ENCODE peak calls at places on chromosomes 16 and 17, in four cellular contexts. Y is mesendoderm, M is IMR-90, S is neuronal stem cell. P is an unnamed sample.

GRCh38 chr17:21466550-21466949 is 90.4 kb downstream of the KCNJ12 start:
- DNase-seq in S (no peak), Y (no peak), M (no peak), P (no peak)

GRCh38 chr17:51486091-51486490 is 225.7 kb downstream of the UTP18 start:
- DNase-seq in S (no peak), Y (no peak), M (no peak), P (no peak)

GRCh38 chr17:79981090-79981489 is 54.6 kb downstream of the TBC1D16 start:
- DNase-seq in Y (no peak), M (no peak), S (no peak), P (peak)

GRCh38 chr16:73019456-73020362 is 28.2 kb downstream of the ZFHX3 start:
- DNase-seq in S (no peak), M (peak), Y (no peak), P (no peak)

GRCh38 chr16:28873543-28874201 is 4.6 kb upstream of the ATP2A1 start:
- DNase-seq in Y (no peak), M (no peak), S (no peak), P (peak)

GRCh38 chr17:65190467-65191095 is 53.4 kb downstream of the RGS9 start:
- DNase-seq in S (no peak), Y (no peak), M (peak), P (no peak)

GRCh38 chr17:21285164-21286065 is 904 bp downstream of the MAP2K3 start:
- DNase-seq in M (peak), S (no peak), Y (no peak), P (no peak)

GRCh38 chr17:282000-282911 is 70.4 kb downstream of the RPH3AL start:
- DNase-seq in S (no peak), Y (no peak), M (no peak), P (no peak)

GRCh38 chr16:5500526-5500925 is 402.9 kb upstream of the EEF2KMT start:
- DNase-seq in Y (no peak), S (no peak), M (no peak), P (no peak)

GRCh38 chr17:66518677-66519076 is 216.3 kb downstream of the PRKCA start:
- DNase-seq in S (no peak), M (no peak), Y (no peak), P (no peak)

GRCh38 chr17:14201087-14201486 is 35.6 kb downstream of the CDRT15 start:
- DNase-seq in Y (no peak), S (no peak), M (peak), P (no peak)

GRCh38 chr17:6755731-6756184 is at the start of gene XAF1:
- DNase-seq in Y (no peak), S (no peak), M (peak), P (no peak)

GRCh38 chr17:81967533-81968395 is 6.8 kb upstream of the NOTUM start:
- DNase-seq in Y (peak), S (peak), M (peak), P (peak)

GRCh38 chr16:89322381-89323119 is 105.0 kb downstream of the ZNF778 start:
- DNase-seq in M (peak), Y (peak), S (no peak), P (peak)

GRCh38 chr16:83942815-83943515 is 10.1 kb upstream of the OSGIN1 start:
- DNase-seq in M (no peak), Y (no peak), S (no peak), P (no peak)

GRCh38 chr17:64028874-64029464 is 8.5 kb upstream of the ICAM2 start:
- DNase-seq in M (peak), S (peak), Y (peak), P (peak)

GRCh38 chr17:63446218-63446980 is at the start of gene CYB561:
- DNase-seq in S (peak), M (peak), Y (peak), P (no peak)

GRCh38 chr17:78883533-78884131 is 19.4 kb downstream of the CEP295NL start:
- DNase-seq in Y (peak), M (peak), S (peak), P (peak)

GRCh38 chr16:4261557-4262172 is 11.2 kb downstream of the TFAP4 start:
- DNase-seq in M (peak), Y (peak), S (peak), P (peak)

GRCh38 chr17:79214459-79214858 is 139.8 kb downstream of the ENGASE start:
- DNase-seq in M (no peak), Y (no peak), S (no peak), P (no peak)

GRCh38 chr16:50627419-50627818 is 53.7 kb downstream of the SNX20 start:
- DNase-seq in Y (peak), S (no peak), M (no peak), P (peak)

GRCh38 chr17:35541434-35541833 is 4.0 kb upstream of the SLFN12L start:
- DNase-seq in M (no peak), S (no peak), Y (no peak), P (no peak)

GRCh38 chr16:27319257-27319965 is 5.6 kb downstream of the IL4R start:
- DNase-seq in Y (no peak), S (no peak), M (no peak), P (no peak)

GRCh38 chr17:74921045-74921681 is 1.9 kb downstream of the USH1G start:
- DNase-seq in S (no peak), M (no peak), Y (no peak), P (peak)

GRCh38 chr17:31900877-31901276 is 631 bp downstream of the UTP6 start:
- DNase-seq in S (no peak), M (peak), Y (peak), P (no peak)

GRCh38 chr17:13940858-13941665 is 128.2 kb upstream of the COX10 start:
- DNase-seq in S (no peak), M (peak), Y (peak), P (peak)

GRCh38 chr16:48963901-48964615 is 317.6 kb downstream of the CBLN1 start:
- DNase-seq in Y (peak), M (peak), S (no peak), P (no peak)

GRCh38 chr16:90041896-90042473 is 22.7 kb upstream of the DBNDD1 start:
- DNase-seq in S (no peak), Y (no peak), M (no peak), P (no peak)

GRCh38 chr16:17379121-17379571 is 91.6 kb downstream of the XYLT1 start:
- DNase-seq in Y (no peak), M (peak), S (no peak), P (no peak)

GRCh38 chr17:20995873-20996723 is 46.7 kb downstream of the USP22 start:
- DNase-seq in S (no peak), Y (no peak), M (no peak), P (no peak)

GRCh38 chr17:71349908-71350600 is 770.8 kb upstream of the SOX9 start:
- DNase-seq in S (no peak), Y (no peak), M (peak), P (no peak)

GRCh38 chr17:11240841-11241610 is at the start of gene SHISA6:
- DNase-seq in S (peak), Y (no peak), M (no peak), P (peak)

GRCh38 chr16:79601978-79602609 is 1.6 kb upstream of the MAF start:
- DNase-seq in S (peak), M (peak), Y (peak), P (peak)

GRCh38 chr17:81455387-81455786 is 57.2 kb downstream of the ACTG1 start:
- DNase-seq in M (no peak), S (no peak), Y (no peak), P (no peak)

GRCh38 chr17:48107137-48108055 is at the start of gene SNX11:
- DNase-seq in S (peak), M (peak), Y (peak), P (peak)

GRCh38 chr17:5530265-5530782 is 44.0 kb downstream of the MIS12 start:
- DNase-seq in Y (no peak), S (no peak), M (no peak), P (no peak)

GRCh38 chr16:59412275-59412841 is 678.2 kb upstream of the GOT2 start:
- DNase-seq in S (peak), Y (peak), M (peak), P (no peak)

GRCh38 chr16:70158261-70158939 is 15.2 kb upstream of the CLEC18C start:
- DNase-seq in Y (peak), S (no peak), M (no peak), P (peak)

DNA sequence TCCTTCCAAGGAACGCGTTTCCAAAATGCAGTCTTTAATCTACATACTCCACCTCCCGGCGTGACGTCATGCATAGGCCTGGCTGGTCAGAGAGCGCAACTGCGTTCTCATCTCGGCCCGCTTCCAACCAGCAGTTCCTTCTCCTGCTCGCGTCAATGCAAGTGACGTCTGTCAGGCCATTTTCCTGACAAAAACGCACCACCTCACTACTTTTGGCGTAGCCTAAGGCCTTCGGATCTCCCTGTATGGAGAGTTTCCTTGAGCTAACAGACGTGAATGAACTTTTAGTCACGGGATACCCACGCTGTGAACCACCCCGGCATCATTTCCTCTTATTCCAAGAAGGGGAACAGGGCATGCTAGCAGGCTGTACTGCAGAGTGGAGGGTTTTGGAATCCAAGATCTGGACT is 25.0 kb downstream of the TEX14 start:
- DNase-seq in Y (no peak), S (no peak), M (peak), P (peak)
- H4K8ac ChIP-seq in Y (no peak), S (no peak), M (peak), P (no peak)

GRCh38 chr17:42982266-42982665 is 1.9 kb downstream of the RUNDC1 start:
- DNase-seq in M (no peak), Y (no peak), S (no peak), P (no peak)

GRCh38 chr17:42975265-42975664 is 4.6 kb downstream of the PTGES3L start:
- DNase-seq in M (no peak), Y (no peak), S (no peak), P (no peak)

GRCh38 chr17:42980766-42981397 is 517 bp downstream of the RUNDC1 start:
- DNase-seq in M (peak), S (peak), Y (peak), P (peak)

GRCh38 chr17:42980274-42980765 is at the start of gene RUNDC1:
- DNase-seq in M (peak), Y (peak), S (peak), P (peak)

GRCh38 chr17:42979511-42980273 is at the start of gene PTGES3L:
- DNase-seq in S (no peak), Y (peak), M (peak), P (peak)
- H3K23ac ChIP-seq in S (peak), Y (peak), M (peak), P (no peak)

GRCh38 chr17:45052052-45052772 is 780 bp upstream of the DCAKD start:
- DNase-seq in Y (peak), M (no peak), S (peak), P (peak)

GRCh38 chr17:45050680-45051059 is 762 bp downstream of the DCAKD start:
- DNase-seq in S (no peak), Y (no peak), M (peak), P (no peak)

GRCh38 chr17:45048795-45049563 is 2.5 kb downstream of the DCAKD start:
- DNase-seq in S (no peak), M (no peak), Y (no peak), P (no peak)

GRCh38 chr17:45046536-45047125 is 4.8 kb downstream of the DCAKD start:
- DNase-seq in Y (no peak), M (peak), S (no peak), P (no peak)

DNA sequence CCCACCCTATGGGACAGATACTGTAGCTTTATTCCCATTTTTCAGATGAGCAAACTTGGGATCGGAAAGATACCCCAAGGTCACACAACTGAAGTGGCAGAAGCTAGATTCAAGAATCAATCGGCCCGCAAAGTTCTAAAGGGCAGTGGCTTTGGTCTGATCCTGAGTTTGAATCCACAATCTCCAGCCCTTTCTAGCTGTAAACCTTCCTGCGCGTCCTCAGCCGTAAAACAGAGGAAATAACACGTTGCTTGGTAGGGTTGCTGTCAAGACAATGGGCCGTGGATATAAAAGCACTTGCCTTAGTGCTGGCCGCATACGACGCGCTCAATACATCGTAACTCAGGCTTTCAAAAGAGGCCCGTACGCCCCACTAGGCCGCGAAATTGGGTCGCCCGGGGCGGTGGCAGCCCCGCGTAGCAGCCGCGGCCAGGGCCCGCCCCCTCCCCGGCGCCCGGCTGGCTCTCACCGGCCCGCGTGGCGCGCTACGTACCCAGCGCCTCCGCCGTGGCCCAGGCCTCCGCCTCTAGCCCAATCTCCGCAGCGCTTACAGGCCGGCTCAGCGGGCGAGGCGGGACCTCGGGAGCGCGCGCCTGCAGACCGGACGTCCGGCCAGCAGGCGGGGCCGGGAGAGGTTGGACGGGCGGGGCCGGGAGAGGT is at the start of gene DCAKD:
- DNase-seq in M (peak), S (peak), Y (peak), P (peak)
- H2BK15ac ChIP-seq in M (peak), S (no peak), Y (peak), P (no peak)

GRCh38 chr17:46822388-46822921 is 4.0 kb upstream of the WNT3 start:
- DNase-seq in Y (no peak), M (no peak), S (no peak), P (peak)
- H4K8ac ChIP-seq in Y (no peak), M (no peak), S (no peak), P (no peak)

GRCh38 chr16:82535262-82535661 is 91.5 kb upstream of the CDH13 start:
- DNase-seq in Y (no peak), S (no peak), M (no peak), P (no peak)

GRCh38 chr16:82530883-82531282 is 95.9 kb upstream of the CDH13 start:
- DNase-seq in M (no peak), Y (no peak), S (no peak), P (no peak)

GRCh38 chr16:82533161-82533560 is 93.6 kb upstream of the CDH13 start:
- DNase-seq in M (no peak), Y (no peak), S (no peak), P (no peak)
- H3K23ac ChIP-seq in M (no peak), Y (no peak), S (no peak), P (no peak)

GRCh38 chr16:87765473-87765775 is 362 bp downstream of the KLHDC4 start:
- DNase-seq in M (peak), Y (peak), S (no peak), P (no peak)
- H2BK15ac ChIP-seq in M (no peak), Y (no peak), S (no peak), P (no peak)

GRCh38 chr17:49498037-49498615 is 3.0 kb downstream of the NGFR start:
- DNase-seq in S (peak), M (no peak), Y (peak), P (peak)
- H4K8ac ChIP-seq in S (no peak), M (no peak), Y (no peak), P (no peak)

GRCh38 chr16:11914210-11914758 is 1.5 kb downstream of the GSPT1 start:
- DNase-seq in M (no peak), Y (no peak), S (no peak), P (no peak)

GRCh38 chr16:11916524-11917285 is 949 bp upstream of the GSPT1 start:
- DNase-seq in S (no peak), Y (peak), M (peak), P (no peak)

GRCh38 chr16:11913425-11914079 is 2.2 kb downstream of the GSPT1 start:
- DNase-seq in Y (peak), S (no peak), M (peak), P (no peak)

GRCh38 chr16:11914759-11915643 is 755 bp downstream of the GSPT1 start:
- DNase-seq in Y (peak), S (no peak), M (peak), P (no peak)

GRCh38 chr16:11915644-11916523 is at the start of gene GSPT1:
- DNase-seq in M (peak), Y (peak), S (peak), P (peak)
- H3K23ac ChIP-seq in M (peak), Y (no peak), S (peak), P (no peak)

GRCh38 chr16:86110726-86111125 is 211.8 kb downstream of the IRF8 start:
- DNase-seq in M (no peak), Y (no peak), S (no peak), P (no peak)

GRCh38 chr16:86112178-86112577 is 213.2 kb downstream of the IRF8 start:
- DNase-seq in M (no peak), S (no peak), Y (no peak), P (no peak)

GRCh38 chr16:86107190-86107589 is 208.2 kb downstream of the IRF8 start:
- DNase-seq in M (no peak), Y (no peak), S (no peak), P (no peak)

GRCh38 chr16:86108062-86108461 is 209.1 kb downstream of the IRF8 start:
- DNase-seq in M (no peak), Y (no peak), S (no peak), P (no peak)

GRCh38 chr16:86110134-86110533 is 211.2 kb downstream of the IRF8 start:
- DNase-seq in Y (no peak), S (no peak), M (no peak), P (no peak)
- H2BK15ac ChIP-seq in Y (no peak), S (no peak), M (no peak), P (no peak)